ENCODE peak calls at places on chromosomes 1 and 21, in nine cellular contexts. M is tibial nerve; H is sigmoid colon; N is Peyer's patch; K is left ventricle myocardium inferior; U is thoracic aorta; F is CD8-positive, alpha-beta T cell; S is cardiac muscle cell; P is fibroblast of mammary gland. V is an unnamed sample.

GRCh38 chr1:48760889-48761288 is 15.8 kb downstream of the BEND5 start:
- DNase-seq in M (no peak), H (no peak), N (no peak), K (no peak), U (no peak), F (no peak), S (no peak), P (peak), V (no peak)

GRCh38 chr1:165281207-165281901 is 75.2 kb downstream of the LMX1A start:
- DNase-seq in M (no peak), H (no peak), N (no peak), K (no peak), U (no peak), F (no peak), S (no peak), P (no peak), V (no peak)

GRCh38 chr1:185996211-185996610 is 262.0 kb downstream of the HMCN1 start:
- DNase-seq in M (peak), H (no peak), N (no peak), K (peak), U (peak), F (no peak), S (no peak), P (peak), V (no peak)

GRCh38 chr1:235567812-235568444 is 63.7 kb upstream of the B3GALNT2 start:
- DNase-seq in M (no peak), H (no peak), N (peak), K (no peak), U (no peak), F (no peak), S (no peak), P (no peak), V (no peak)

GRCh38 chr1:61204528-61204927 is 122.2 kb downstream of the NFIA start:
- DNase-seq in M (no peak), H (no peak), N (no peak), K (no peak), U (no peak), F (no peak), S (no peak), P (no peak), V (no peak)

GRCh38 chr1:16064536-16065196 is 8.8 kb downstream of the FAM131C start:
- DNase-seq in M (no peak), H (peak), N (no peak), K (no peak), U (no peak), F (no peak), S (no peak), P (no peak), V (no peak)

GRCh38 chr1:25245393-25245792 is 1.9 kb downstream of the RSRP1 start:
- DNase-seq in M (no peak), H (no peak), N (no peak), K (no peak), U (no peak), F (no peak), S (no peak), P (no peak), V (no peak)

GRCh38 chr1:60345621-60346020 is 272.1 kb upstream of the C1orf87 start:
- DNase-seq in M (no peak), H (no peak), N (no peak), K (no peak), U (no peak), F (no peak), S (no peak), P (peak), V (no peak)

GRCh38 chr1:226737819-226738420 is 1.2 kb downstream of the ITPKB start:
- DNase-seq in M (peak), H (peak), N (peak), K (peak), U (no peak), F (peak), S (peak), P (peak), V (peak)

GRCh38 chr1:84834419-84835064 is 58.5 kb downstream of the LPAR3 start:
- DNase-seq in M (no peak), H (no peak), N (no peak), K (no peak), U (no peak), F (no peak), S (no peak), P (peak), V (no peak)

GRCh38 chr21:21034046-21034445 is 35.8 kb downstream of the NCAM2 start:
- DNase-seq in M (no peak), H (no peak), N (no peak), K (no peak), U (no peak), F (no peak), S (no peak), P (no peak), V (no peak)

DNA sequence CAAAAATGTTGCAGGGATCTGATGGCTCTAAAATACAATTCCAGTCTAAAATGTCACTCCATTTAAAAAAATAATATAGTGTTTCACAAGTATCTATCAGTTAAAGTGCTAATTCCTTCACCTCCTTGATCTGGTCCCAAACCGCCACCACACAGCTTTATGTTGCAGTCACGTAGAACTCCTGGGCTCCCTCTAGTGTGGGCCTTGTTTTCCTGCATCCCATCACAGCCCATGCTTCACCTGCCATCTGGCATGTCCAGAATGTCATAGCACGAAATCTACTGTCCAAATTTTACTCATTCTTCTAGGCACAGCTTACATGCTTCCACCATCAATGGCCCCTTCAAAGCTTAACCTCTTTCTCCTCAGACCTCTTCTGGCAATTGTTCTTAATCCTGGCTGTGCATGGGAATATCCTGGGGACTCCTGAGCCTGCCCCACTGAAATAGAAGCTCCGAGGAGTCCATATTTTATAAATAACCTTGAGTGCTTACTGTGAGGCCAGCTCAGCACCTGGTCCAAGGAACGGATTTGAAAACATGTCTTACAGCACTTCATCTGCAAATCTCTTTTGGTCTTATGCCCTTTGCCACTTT is 15.5 kb downstream of the FYB2 start:
- DNase-seq in M (no peak), H (no peak), N (no peak), K (no peak), U (no peak), F (no peak), S (peak), P (peak), V (peak)
- TF ChIP-seq CTCF in M (no peak), H (no peak), N (peak), K (peak), U (no peak), F (no peak), S (peak), P (peak), V (peak)

DNA sequence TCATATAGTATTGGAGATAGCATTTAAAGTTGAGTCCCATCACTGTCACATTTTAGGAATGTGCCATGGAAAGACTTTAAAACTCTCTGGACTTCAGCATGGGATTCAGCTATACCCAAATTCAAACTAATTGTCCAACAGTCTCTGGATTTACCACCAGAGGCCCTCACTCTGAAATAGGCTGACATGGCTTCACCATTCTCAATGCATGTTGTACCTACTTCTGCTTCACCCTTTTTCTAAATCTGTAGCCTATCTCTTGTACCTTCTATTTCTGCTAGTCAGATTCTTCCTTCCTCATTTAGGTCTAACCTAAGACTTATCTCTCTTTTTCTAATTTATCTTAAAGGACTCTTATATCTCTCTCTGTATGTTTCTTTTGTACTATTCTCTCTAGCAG is 512.7 kb upstream of the ZRANB2 start:
- DNase-seq in M (no peak), H (no peak), N (no peak), K (no peak), U (no peak), F (no peak), S (no peak), P (peak), V (no peak)
- TF ChIP-seq CTCF in M (no peak), H (no peak), N (no peak), K (peak), U (no peak), F (no peak), S (no peak), P (peak), V (no peak)

GRCh38 chr1:22798083-22798482 is 87.4 kb downstream of the EPHB2 start:
- DNase-seq in M (no peak), H (no peak), N (no peak), K (no peak), U (no peak), F (no peak), S (no peak), P (no peak), V (no peak)
- TF ChIP-seq CTCF in M (no peak), H (no peak), N (no peak), K (no peak), U (no peak), F (no peak), S (no peak), P (no peak), V (no peak)

DNA sequence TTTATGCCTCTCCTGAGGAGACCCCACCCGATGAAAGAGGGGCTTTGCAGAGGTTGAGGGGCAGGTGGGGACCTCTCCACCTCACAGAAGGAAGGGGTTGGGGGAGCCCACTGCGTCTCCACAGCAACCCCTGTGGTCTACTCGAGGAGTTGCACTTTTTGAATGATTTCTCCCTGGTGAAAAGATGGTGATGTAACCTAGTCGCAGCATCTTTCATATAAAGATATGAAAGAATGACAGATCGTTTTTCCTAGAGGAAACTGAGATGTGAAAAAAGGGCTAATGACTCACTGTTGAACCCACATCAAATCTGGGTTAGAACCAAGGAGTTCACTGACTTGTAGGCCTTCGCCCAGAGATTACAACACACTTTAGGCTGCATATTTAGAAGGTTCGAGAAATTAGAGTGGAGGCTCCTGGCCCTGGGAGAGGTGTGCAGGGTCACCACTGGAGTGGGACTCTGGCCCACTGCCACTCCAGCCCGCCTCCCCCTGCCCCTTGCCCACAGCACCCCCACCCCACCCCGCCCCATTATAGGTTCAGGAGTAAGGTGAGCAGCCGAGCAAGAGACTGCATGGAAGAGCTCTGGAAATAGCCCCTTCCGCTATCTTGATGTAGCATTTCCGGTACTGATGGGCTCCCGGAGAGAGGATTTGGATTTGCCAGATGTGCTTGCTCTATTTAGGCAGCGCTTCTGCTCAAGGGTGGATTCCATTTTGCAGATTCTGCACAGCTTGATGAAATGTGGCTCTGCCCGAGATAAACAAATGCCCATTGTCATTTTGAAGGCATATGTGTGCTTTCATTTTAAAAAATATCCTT is 6.7 kb downstream of the TGFB2 start:
- DNase-seq in M (no peak), H (peak), N (peak), K (no peak), U (no peak), F (no peak), S (no peak), P (peak), V (no peak)
- TF ChIP-seq CTCF in M (peak), H (peak), N (no peak), K (peak), U (peak), F (peak), S (peak), P (peak), V (no peak)

GRCh38 chr1:168696125-168696524 is 32.9 kb downstream of the DPT start:
- DNase-seq in M (no peak), H (peak), N (no peak), K (no peak), U (no peak), F (no peak), S (no peak), P (no peak), V (no peak)
- TF ChIP-seq CTCF in M (no peak), H (no peak), N (no peak), K (no peak), U (no peak), F (no peak), S (no peak), P (no peak), V (no peak)

DNA sequence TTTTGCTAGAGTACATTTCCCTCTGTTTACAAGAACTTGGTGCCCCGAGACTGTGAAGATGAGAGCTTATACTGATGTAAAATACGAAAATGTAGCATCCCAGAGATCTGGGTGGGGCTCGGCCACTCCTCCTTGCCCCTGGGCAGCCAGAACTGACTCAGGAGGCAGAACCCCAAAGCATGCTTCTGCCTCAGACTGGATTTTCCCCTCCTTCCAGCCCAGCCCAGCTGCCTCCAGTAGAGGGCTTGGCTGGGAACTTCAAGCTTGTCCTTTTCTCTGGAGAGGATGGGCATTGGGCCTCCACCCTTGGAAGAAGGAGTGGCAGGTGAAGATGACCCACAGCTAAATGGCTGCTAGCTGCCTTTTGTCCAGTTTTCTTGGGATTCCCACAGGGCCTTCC is 24.3 kb upstream of the BTG2 start:
- DNase-seq in M (no peak), H (peak), N (no peak), K (no peak), U (no peak), F (no peak), S (no peak), P (no peak), V (no peak)
- TF ChIP-seq CTCF in M (no peak), H (peak), N (no peak), K (no peak), U (no peak), F (no peak), S (no peak), P (no peak), V (no peak)

GRCh38 chr1:119327436-119328155 is 41.0 kb upstream of the HAO2 start:
- DNase-seq in M (no peak), H (peak), N (peak), K (no peak), U (no peak), F (no peak), S (peak), P (peak), V (peak)
- TF ChIP-seq CTCF in M (no peak), H (no peak), N (no peak), K (no peak), U (no peak), F (peak), S (peak), P (peak), V (peak)

DNA sequence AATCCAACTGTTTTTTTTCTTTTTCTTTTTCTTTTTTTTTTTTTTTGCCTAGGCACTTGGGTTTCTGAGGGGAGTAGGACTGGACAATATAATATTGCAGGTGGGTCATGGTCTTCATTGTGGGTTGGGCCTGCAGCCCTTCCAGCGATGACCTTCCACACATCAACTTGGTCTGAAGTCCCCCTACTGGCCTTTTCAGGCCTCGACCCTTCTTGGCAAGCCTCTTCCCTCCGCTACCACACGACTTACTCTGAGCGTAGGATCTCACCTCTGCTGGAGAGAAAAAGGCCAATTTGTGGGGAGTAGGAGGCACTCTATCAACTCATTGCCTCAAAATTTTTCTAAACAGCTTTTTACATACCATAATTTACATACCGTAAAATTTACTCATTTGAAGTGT is 51.1 kb upstream of the GRIK3 start:
- DNase-seq in M (no peak), H (no peak), N (no peak), K (no peak), U (no peak), F (no peak), S (peak), P (no peak), V (no peak)
- TF ChIP-seq CTCF in M (no peak), H (no peak), N (no peak), K (no peak), U (no peak), F (no peak), S (no peak), P (no peak), V (peak)

GRCh38 chr1:153192697-153193096 is 10.5 kb upstream of the LELP1 start:
- DNase-seq in M (no peak), H (no peak), N (no peak), K (no peak), U (no peak), F (no peak), S (peak), P (no peak), V (peak)
- TF ChIP-seq CTCF in M (no peak), H (no peak), N (no peak), K (no peak), U (no peak), F (no peak), S (no peak), P (no peak), V (peak)

GRCh38 chr1:115476616-115477015 is 138.6 kb upstream of the NGF start:
- DNase-seq in M (no peak), H (no peak), N (no peak), K (no peak), U (no peak), F (no peak), S (no peak), P (peak), V (no peak)
- TF ChIP-seq CTCF in M (no peak), H (no peak), N (no peak), K (no peak), U (no peak), F (no peak), S (peak), P (peak), V (no peak)

V was measured in nephron progenitor cell.